ENCODE peak calls at places on chromosomes 2 and 18, in four cellular contexts. E is ovary, Z is AG04449, N is colonic mucosa. W is an unnamed sample.

GRCh38 chr2:128756372-128756730 is 437.7 kb upstream of the HS6ST1 start:
- DNase-seq in E (no peak), Z (no peak), N (no peak), W (no peak)

GRCh38 chr2:103462712-103463111 is 700.9 kb downstream of the TMEM182 start:
- DNase-seq in E (no peak), Z (no peak), N (no peak), W (no peak)

GRCh38 chr2:53768233-53768542 is 584 bp downstream of the CHAC2 start:
- DNase-seq in E (no peak), Z (no peak), N (no peak), W (no peak)

GRCh38 chr2:199490049-199490448 is 32.3 kb upstream of the SATB2 start:
- DNase-seq in E (no peak), Z (no peak), N (no peak), W (no peak)

GRCh38 chr18:36298113-36298701 is 694 bp downstream of the FHOD3 start:
- DNase-seq in E (peak; percentile 55), Z (no peak), N (no peak), W (no peak)

GRCh38 chr2:212732860-212733259 is 194.3 kb upstream of the ERBB4 start:
- DNase-seq in E (no peak), Z (no peak), N (no peak), W (no peak)

GRCh38 chr2:206031950-206032567 is 53.9 kb downstream of the INO80D start:
- DNase-seq in E (no peak), Z (no peak), N (no peak), W (no peak)

GRCh38 chr2:169129703-169130243 is 60.4 kb downstream of the DHRS9 start:
- DNase-seq in E (no peak), Z (no peak), N (no peak), W (no peak)

GRCh38 chr2:212832211-212833195 is 293.9 kb upstream of the ERBB4 start:
- DNase-seq in E (no peak), Z (no peak), N (no peak), W (no peak)

GRCh38 chr2:175817200-175817599 is 184.9 kb downstream of the LNPK start:
- DNase-seq in E (no peak), Z (no peak), N (no peak), W (no peak)

GRCh38 chr2:41937921-41938708 is 109.7 kb upstream of the PKDCC start:
- DNase-seq in E (no peak), Z (no peak), N (no peak), W (peak; percentile 67)

GRCh38 chr2:100929142-100929541 is 72.9 kb upstream of the RPL31 start:
- DNase-seq in E (no peak), Z (no peak), N (no peak), W (no peak)

GRCh38 chr2:58056201-58056916 is 9.8 kb downstream of the VRK2 start:
- DNase-seq in E (no peak), Z (no peak), N (no peak), W (no peak)

GRCh38 chr2:18605115-18605514 is 15.7 kb upstream of the NT5C1B start:
- DNase-seq in E (no peak), Z (no peak), N (no peak), W (no peak)

GRCh38 chr2:226115102-226115831 is 684.4 kb downstream of the IRS1 start:
- DNase-seq in E (no peak), Z (peak; percentile 95), N (no peak), W (no peak)

GRCh38 chr18:33212363-33212762 is 228.2 kb downstream of the CCDC178 start:
- DNase-seq in E (no peak), Z (no peak), N (no peak), W (no peak)

GRCh38 chr2:207532676-207533075 is 2.9 kb downstream of the CREB1 start:
- DNase-seq in E (no peak), Z (no peak), N (no peak), W (no peak)

GRCh38 chr2:230873670-230874401 is 9.1 kb downstream of the ITM2C start:
- DNase-seq in E (no peak), Z (no peak), N (no peak), W (no peak)
- H3K4me3 ChIP-seq in E (no peak overlapping the region), Z (no peak overlapping the region), N (no peak overlapping the region), W (no peak overlapping the region)

GRCh38 chr2:121644715-121645114 is 4.5 kb downstream of the CLASP1 start:
- DNase-seq in E (no peak), Z (no peak), N (no peak), W (no peak)
- TF ChIP-seq CTCF in E (no peak), Z (no peak), N (no peak), W (no peak)

GRCh38 chr2:85756822-85757435 is 3.1 kb downstream of the ATOH8 start:
- DNase-seq in E (no peak), Z (no peak), N (no peak), W (no peak)
- H3K4me3 ChIP-seq in E (peak overlapping the region; percentile 86), Z (peak overlapping the region; percentile 82), N (no peak overlapping the region), W (peak overlapping the region; percentile 67)

GRCh38 chr2:241393524-241394196 is 37.6 kb downstream of the FARP2 start:
- DNase-seq in E (no peak), Z (no peak), N (no peak), W (no peak)

GRCh38 chr2:241386519-241386918 is 30.4 kb downstream of the FARP2 start:
- DNase-seq in E (no peak), Z (no peak), N (no peak), W (no peak)

GRCh38 chr2:241390301-241391206 is 34.5 kb downstream of the FARP2 start:
- DNase-seq in E (no peak), Z (no peak), N (no peak), W (no peak)

GRCh38 chr2:241389697-241390096 is 33.6 kb downstream of the FARP2 start:
- DNase-seq in E (no peak), Z (no peak), N (no peak), W (no peak)

GRCh38 chr2:241391892-241392665 is 36.0 kb downstream of the FARP2 start:
- DNase-seq in E (peak; percentile 39), Z (no peak), N (peak; percentile 58), W (peak; percentile 77)
- TF ChIP-seq CTCF in E (peak; percentile 15), Z (peak; percentile 46), N (peak; percentile 21), W (no peak)

DNA sequence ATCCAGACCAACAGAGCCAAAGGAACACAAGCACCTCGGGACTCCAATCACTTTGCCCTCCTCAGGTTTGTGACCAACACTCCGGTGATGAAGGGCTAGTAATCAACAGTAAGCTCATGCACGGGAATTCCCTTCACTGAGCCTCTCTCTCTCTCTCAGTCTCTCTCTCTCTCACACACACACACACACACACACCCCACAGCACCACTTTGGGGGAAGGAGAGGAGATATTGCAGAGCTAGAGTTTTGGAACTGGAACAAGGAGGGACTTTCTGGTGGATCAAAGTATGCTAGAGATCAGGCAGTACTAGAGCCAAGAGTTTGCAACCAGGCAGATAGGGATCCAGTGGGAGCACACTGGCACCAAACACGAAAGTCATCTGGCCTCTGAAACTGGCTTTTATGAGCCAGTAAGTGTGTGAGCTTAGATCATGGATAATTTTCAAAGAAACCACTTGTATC is 98.7 kb downstream of the ANKRD44 start:
- DNase-seq in E (no peak), Z (no peak), N (no peak), W (no peak)
- H3K4me3 ChIP-seq in E (no peak overlapping the region), Z (no peak overlapping the region), N (no peak overlapping the region), W (no peak overlapping the region)

GRCh38 chr2:239736358-239737143 is 288.6 kb downstream of the NDUFA10 start:
- DNase-seq in E (no peak), Z (no peak), N (no peak), W (no peak)
- TF ChIP-seq CTCF in E (no peak), Z (no peak), N (no peak), W (no peak)

GRCh38 chr18:54119524-54120019 is 104.9 kb downstream of the MBD2 start:
- DNase-seq in E (no peak), Z (no peak), N (peak; percentile 28), W (peak; percentile 17)
- H3K4me3 ChIP-seq in E (no peak overlapping the region), Z (no peak overlapping the region), N (no peak overlapping the region), W (no peak overlapping the region)

GRCh38 chr2:126979604-126980003 is 80.9 kb downstream of the TEX51 start:
- DNase-seq in E (no peak), Z (no peak), N (no peak), W (no peak)

GRCh38 chr2:126976721-126977328 is 78.1 kb downstream of the TEX51 start:
- DNase-seq in E (no peak), Z (no peak), N (no peak), W (no peak)

GRCh38 chr2:126979039-126979438 is 80.3 kb downstream of the TEX51 start:
- DNase-seq in E (no peak), Z (no peak), N (no peak), W (no peak)

GRCh38 chr2:126975671-126976655 is 77.3 kb downstream of the TEX51 start:
- DNase-seq in E (no peak), Z (no peak), N (no peak), W (no peak)

DNA sequence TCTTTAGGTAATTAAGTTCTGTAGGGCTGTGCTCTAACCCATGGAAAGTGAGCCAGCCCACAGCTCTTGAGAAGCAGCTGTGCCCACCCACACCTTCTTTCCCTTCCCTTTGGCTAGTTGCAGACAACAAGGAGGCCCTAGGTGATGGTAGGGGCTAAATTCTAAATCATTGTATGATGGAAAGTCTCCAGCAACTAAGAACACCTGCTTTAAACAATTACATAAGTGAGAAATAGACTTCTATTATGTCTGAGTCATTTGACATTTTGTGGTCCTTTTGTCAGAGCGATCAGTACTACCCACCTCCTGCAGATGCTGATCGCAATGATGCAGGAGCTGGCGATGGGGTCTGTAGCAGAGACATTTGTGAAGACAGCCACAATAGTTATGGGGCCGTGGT is 79.6 kb downstream of the TEX51 start:
- DNase-seq in E (no peak), Z (no peak), N (no peak), W (no peak)
- TF ChIP-seq CTCF in E (no peak), Z (no peak), N (no peak), W (no peak)

DNA sequence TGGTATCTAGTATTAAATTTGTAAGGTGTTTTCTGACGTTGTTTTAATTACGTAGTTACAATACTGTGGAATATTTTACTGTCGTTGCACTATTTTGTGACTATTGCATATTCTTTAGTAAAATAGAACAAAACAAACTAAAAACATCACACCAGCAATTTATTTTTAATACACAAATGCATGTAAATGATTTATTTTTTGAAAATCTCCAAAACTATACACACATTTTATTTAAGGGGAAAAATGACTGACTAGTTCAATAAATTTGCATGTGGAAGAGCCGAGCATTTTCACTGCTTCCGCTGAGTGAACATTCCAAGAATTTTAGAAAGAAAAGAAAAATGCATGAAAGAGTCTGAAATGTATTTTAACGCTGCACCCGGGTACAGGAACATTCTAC is 257.6 kb downstream of the MEIS1 start:
- DNase-seq in E (no peak), Z (no peak), N (no peak), W (no peak)
- H3K4me3 ChIP-seq in E (peak overlapping the region; percentile 19), Z (no peak overlapping the region), N (no peak overlapping the region), W (no peak overlapping the region)

DNA sequence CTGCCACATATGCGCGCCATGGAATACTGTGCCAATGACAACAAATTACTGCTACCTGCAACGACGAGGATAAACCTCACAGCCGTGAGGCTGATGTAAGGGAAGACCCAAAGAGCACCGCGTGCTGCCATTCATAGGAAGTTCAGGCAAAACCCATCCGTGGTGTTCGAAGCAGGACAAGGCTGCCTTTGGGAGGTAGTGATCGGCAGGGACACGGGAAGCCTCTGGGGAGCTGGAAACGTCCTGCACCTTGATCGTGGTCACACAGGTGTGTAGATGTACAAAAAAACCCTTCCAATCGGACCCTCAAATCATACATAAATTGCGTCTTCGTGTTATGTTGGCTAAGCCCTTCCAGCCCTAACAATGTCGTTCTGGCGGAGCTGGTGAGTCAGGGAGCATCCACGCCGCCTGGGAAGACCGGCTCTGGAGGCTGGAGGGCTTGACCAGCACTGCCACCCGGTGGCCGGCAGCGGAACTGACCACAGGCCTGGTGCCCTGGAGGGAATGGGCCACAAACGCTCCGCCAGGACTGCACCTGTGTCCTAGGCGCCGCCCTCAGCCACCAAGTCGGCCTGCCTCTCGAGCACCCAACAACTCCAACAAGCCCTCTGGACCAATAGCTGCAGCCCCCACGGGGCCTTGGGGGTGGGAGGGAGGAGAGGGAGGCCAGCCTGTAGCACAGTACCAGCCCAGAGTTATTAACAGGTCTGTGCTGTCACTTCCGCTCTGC is 4.1 kb upstream of the NEURL3 start:
- DNase-seq in E (peak; percentile 87), Z (peak; percentile 17), N (peak; percentile 94), W (peak; percentile 96)
- TF ChIP-seq CTCF in E (peak; percentile 91), Z (peak; percentile 99), N (peak; percentile 99), W (peak; percentile 61)